ENCODE peak calls at places on chromosome 20, in eight cellular contexts. G, U, T, K, O, S, W and J are unnamed samples. For H3K4me1 and H3K9me3, the result is how much of the 10 kb centered on the place peaks cover.

GRCh38 chr20:58584881-58585752 is 66.0 kb upstream of the STX16 start:
- DNase-seq in G (peak), U (no peak), T (no peak), K (no peak), O (no peak), S (no peak), W (no peak), J (no peak)

GRCh38 chr20:35615667-35616464 is at the start of gene SPAG4:
- DNase-seq in G (no peak), U (peak), T (peak), K (peak), O (peak), S (peak), W (no peak), J (peak)

GRCh38 chr20:11919571-11919970 is 1.9 kb downstream of the BTBD3 start:
- DNase-seq in G (no peak), U (no peak), T (no peak), K (no peak), O (no peak), S (no peak), W (no peak), J (no peak)

GRCh38 chr20:10360878-10361277 is 73.1 kb downstream of the MKKS start:
- DNase-seq in G (no peak), U (no peak), T (no peak), K (no peak), O (no peak), S (no peak), W (no peak), J (no peak)

GRCh38 chr20:53643031-53643832 is 49.6 kb upstream of the ZNF217 start:
- DNase-seq in G (peak), U (no peak), T (peak), K (peak), O (no peak), S (no peak), W (peak), J (peak)

GRCh38 chr20:35276408-35276807 is 1.5 kb downstream of the MMP24OS start:
- DNase-seq in G (no peak), U (no peak), T (no peak), K (no peak), O (no peak), S (no peak), W (no peak), J (no peak)

GRCh38 chr20:61806995-61807394 is 258.7 kb downstream of the TAF4 start:
- DNase-seq in G (no peak), U (no peak), T (no peak), K (no peak), O (no peak), S (no peak), W (no peak), J (peak)

GRCh38 chr20:20010639-20011500 is 6.3 kb upstream of the NAA20 start:
- DNase-seq in G (peak), U (no peak), T (no peak), K (no peak), O (no peak), S (no peak), W (no peak), J (no peak)

GRCh38 chr20:10217517-10218410 is 866 bp upstream of the SNAP25 start:
- DNase-seq in G (peak), U (no peak), T (no peak), K (peak), O (peak), S (peak), W (no peak), J (no peak)

GRCh38 chr20:33995053-33995816 is 1.5 kb downstream of the RALY start:
- DNase-seq in G (peak), U (no peak), T (no peak), K (no peak), O (no peak), S (no peak), W (no peak), J (no peak)

GRCh38 chr20:49165611-49166010 is 22.5 kb downstream of the STAU1 start:
- DNase-seq in G (no peak), U (no peak), T (no peak), K (no peak), O (no peak), S (no peak), W (no peak), J (no peak)

GRCh38 chr20:54223751-54224150 is 15.9 kb downstream of the PFDN4 start:
- DNase-seq in G (no peak), U (no peak), T (no peak), K (no peak), O (no peak), S (no peak), W (no peak), J (no peak)

DNA sequence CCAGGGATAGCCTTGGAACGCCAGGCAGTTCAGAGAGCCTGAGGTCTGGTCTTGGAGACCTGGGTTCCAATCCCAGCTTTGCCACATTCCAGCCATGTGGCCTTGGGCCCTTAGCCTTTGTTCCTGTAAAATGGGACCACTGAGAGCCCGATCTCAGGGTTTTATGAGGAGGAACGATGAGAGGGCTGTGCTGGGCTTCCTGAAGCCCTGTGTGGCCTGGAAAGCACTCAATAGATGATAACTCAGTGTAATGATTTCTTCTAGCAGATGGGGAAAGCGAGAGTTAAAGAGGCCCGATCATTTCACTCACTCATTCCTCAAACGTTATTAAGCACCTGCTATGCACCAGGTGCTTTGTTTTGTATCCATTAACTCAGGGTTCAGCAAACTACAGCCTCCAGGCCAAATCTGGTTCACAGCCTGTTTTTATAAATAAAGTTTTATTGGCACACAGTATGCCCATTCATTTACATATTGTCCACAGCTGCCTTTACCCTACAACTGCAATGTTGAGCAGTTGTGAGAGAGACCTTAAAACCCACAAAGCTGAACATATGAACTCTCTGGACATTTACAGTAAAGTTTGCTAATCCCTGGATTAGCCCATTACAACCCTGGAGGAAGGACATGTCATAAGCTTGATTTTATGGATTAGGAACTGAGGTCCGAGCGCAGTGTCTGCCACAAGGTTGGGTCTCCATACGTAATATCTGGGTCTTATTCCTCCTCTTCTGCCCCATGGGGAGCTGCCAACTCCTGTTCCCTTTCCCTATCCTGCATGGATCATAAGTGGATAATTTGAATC is 90.4 kb downstream of the CEBPB start:
- DNase-seq in G (no peak), U (no peak), T (no peak), K (no peak), O (no peak), S (no peak), W (no peak), J (no peak)
- H3K4me1 ChIP-seq in G (under half), U (half or more), T (under half), K (half or more), O (under half), S (under half), W (half or more), J (half or more)

GRCh38 chr20:766906-767305 is 1.4 kb downstream of the SLC52A3 start:
- DNase-seq in G (no peak), U (no peak), T (no peak), K (no peak), O (no peak), S (no peak), W (no peak), J (no peak)

GRCh38 chr20:770691-771090 is 2.4 kb upstream of the SLC52A3 start:
- DNase-seq in G (no peak), U (no peak), T (no peak), K (no peak), O (no peak), S (no peak), W (no peak), J (no peak)

GRCh38 chr20:764255-764654 is 4.0 kb downstream of the SLC52A3 start:
- DNase-seq in G (no peak), U (no peak), T (no peak), K (no peak), O (no peak), S (no peak), W (no peak), J (no peak)

GRCh38 chr20:771741-772464 is 3.6 kb upstream of the SLC52A3 start:
- DNase-seq in G (no peak), U (no peak), T (no peak), K (no peak), O (no peak), S (no peak), W (no peak), J (no peak)

DNA sequence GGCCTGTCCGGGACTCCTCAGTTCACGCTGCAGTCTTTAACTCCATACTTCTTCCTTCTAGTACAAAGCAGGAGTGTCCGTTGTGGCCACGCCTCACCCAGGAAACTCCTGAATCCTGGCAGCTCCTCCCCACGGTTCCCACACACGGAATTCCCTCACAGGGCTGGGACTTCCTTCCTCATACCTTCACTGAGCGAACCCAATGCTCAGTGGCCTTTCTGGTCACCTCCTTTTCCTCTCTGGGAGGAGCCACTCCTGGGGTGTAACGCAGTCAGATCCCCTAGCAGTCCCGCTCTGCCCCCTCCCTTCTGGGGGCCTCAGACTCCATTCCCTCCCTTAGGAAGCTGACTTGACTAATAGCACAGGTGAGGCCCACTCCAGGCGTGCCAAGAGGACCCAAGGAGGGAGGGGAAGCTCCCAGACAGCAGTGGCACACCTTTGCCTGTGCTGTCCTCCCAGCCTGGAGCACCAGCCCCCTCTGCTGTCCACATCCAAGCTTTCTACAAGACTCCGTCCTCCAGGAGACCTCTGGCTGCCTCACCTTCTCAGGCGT is at the start of gene SLC52A3:
- DNase-seq in G (no peak), U (no peak), T (no peak), K (peak), O (no peak), S (peak), W (peak), J (peak)
- H3K27ac ChIP-seq in G (no peak), U (no peak), T (no peak), K (peak), O (no peak), S (peak), W (peak), J (peak)

DNA sequence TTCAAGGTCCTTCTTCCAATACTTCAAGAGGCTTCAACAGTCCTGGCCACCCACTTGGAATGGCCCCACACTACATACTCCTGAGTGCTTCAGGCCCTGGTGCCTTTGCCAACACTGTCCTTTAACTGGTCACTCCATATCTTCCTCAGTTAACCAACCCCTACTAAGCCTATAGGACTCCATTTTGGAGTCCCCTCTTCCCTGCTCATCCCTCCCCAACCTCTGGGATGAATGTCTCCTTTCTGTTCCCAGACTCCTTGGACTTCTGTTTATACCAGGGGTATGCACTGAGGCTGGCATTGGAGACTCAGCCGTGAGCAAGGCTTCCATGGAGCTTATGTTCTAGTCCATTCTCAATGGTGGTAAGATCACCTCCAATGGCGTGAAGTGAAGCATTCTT is 33.6 kb downstream of the COX4I2 start:
- DNase-seq in G (no peak), U (no peak), T (no peak), K (no peak), O (no peak), S (no peak), W (no peak), J (no peak)
- H3K9me3 ChIP-seq in G (under half), U (under half), T (under half), K (under half), O (under half), S (under half), W (under half), J (under half)

GRCh38 chr20:43942661-43943285 is 28.1 kb downstream of the TOX2 start:
- DNase-seq in G (peak), U (no peak), T (no peak), K (no peak), O (no peak), S (no peak), W (peak), J (no peak)
- H3K4me1 ChIP-seq in G (under half), U (under half), T (under half), K (under half), O (under half), S (under half), W (half or more), J (half or more)

GRCh38 chr20:38714308-38714707 is 10.0 kb upstream of the SLC32A1 start:
- DNase-seq in G (no peak), U (no peak), T (no peak), K (no peak), O (no peak), S (no peak), W (no peak), J (no peak)
- H3K27ac ChIP-seq in G (no peak), U (no peak), T (no peak), K (no peak), O (no peak), S (no peak), W (no peak), J (no peak)

GRCh38 chr20:55974491-55975202 is 30.7 kb downstream of the CBLN4 start:
- DNase-seq in G (no peak), U (no peak), T (no peak), K (no peak), O (no peak), S (no peak), W (no peak), J (no peak)

GRCh38 chr20:55977723-55978481 is 27.4 kb downstream of the CBLN4 start:
- DNase-seq in G (no peak), U (no peak), T (no peak), K (no peak), O (no peak), S (no peak), W (no peak), J (peak)

GRCh38 chr20:55978550-55978949 is 26.8 kb downstream of the CBLN4 start:
- DNase-seq in G (no peak), U (no peak), T (no peak), K (no peak), O (no peak), S (no peak), W (no peak), J (no peak)
- H3K9me3 ChIP-seq in G (under half), U (under half), T (under half), K (under half), O (under half), S (under half), W (under half), J (under half)